ENCODE peak calls at places on chromosomes 2 and 18, in five cellular contexts. X, I, K, E and H are unnamed samples.

GRCh38 chr2:231039821-231040364 is 2.6 kb downstream of the C2orf72 start:
- DNase-seq in X (no peak), I (no peak), K (no peak), E (no peak), H (no peak)

GRCh38 chr18:52288403-52289004 is 51.5 kb upstream of the DCC start:
- DNase-seq in X (no peak), I (no peak), K (no peak), E (peak; percentile 6), H (no peak)

GRCh38 chr2:56589820-56590219 is 406.0 kb downstream of the CCDC85A start:
- DNase-seq in X (no peak), I (no peak), K (peak; percentile 55), E (no peak), H (no peak)

GRCh38 chr2:172551266-172551665 is 4.6 kb upstream of the PDK1 start:
- DNase-seq in X (peak; percentile 46), I (no peak), K (no peak), E (no peak), H (no peak)

GRCh38 chr2:1743396-1744150 is 742 bp downstream of the PXDN start:
- DNase-seq in X (peak; percentile 71), I (no peak), K (peak; percentile 88), E (no peak), H (peak; percentile 5)

GRCh38 chr18:57353940-57354461 is 1.6 kb downstream of the ST8SIA3 start:
- DNase-seq in X (peak; percentile 48), I (no peak), K (peak; percentile 81), E (peak; percentile 45), H (no peak)

GRCh38 chr2:68907923-68908253 is 36.7 kb upstream of the BMP10 start:
- DNase-seq in X (no peak), I (no peak), K (no peak), E (no peak), H (no peak)

GRCh38 chr2:40485319-40485718 is 33.4 kb upstream of the SLC8A1 start:
- DNase-seq in X (no peak), I (no peak), K (no peak), E (no peak), H (no peak)

GRCh38 chr2:223633656-223634055 is 31.5 kb upstream of the SCG2 start:
- DNase-seq in X (no peak), I (no peak), K (no peak), E (no peak), H (no peak)

GRCh38 chr2:98601532-98602132 is 6.7 kb downstream of the COA5 start:
- DNase-seq in X (peak; percentile 44), I (no peak), K (no peak), E (no peak), H (no peak)

GRCh38 chr18:47605093-47605492 is 325.4 kb downstream of the SMAD2 start:
- DNase-seq in X (no peak), I (no peak), K (no peak), E (no peak), H (no peak)

GRCh38 chr2:43759195-43759594 is 14.6 kb upstream of the DYNC2LI1 start:
- DNase-seq in X (peak; percentile 59), I (no peak), K (no peak), E (no peak), H (no peak)

GRCh38 chr2:195813401-195813800 is 156.4 kb downstream of the SLC39A10 start:
- DNase-seq in X (no peak), I (no peak), K (no peak), E (no peak), H (no peak)

GRCh38 chr2:205482399-205483065 is 199.8 kb upstream of the NRP2 start:
- DNase-seq in X (no peak), I (no peak), K (no peak), E (no peak), H (no peak)

GRCh38 chr2:56940054-56940453 is 756.3 kb downstream of the CCDC85A start:
- DNase-seq in X (no peak), I (no peak), K (no peak), E (no peak), H (no peak)

GRCh38 chr2:241833101-241833937 is 24.3 kb downstream of the NEU4 start:
- DNase-seq in X (no peak), I (no peak), K (no peak), E (no peak), H (no peak)

GRCh38 chr18:23143871-23144270 is 8.6 kb downstream of the CABLES1 start:
- DNase-seq in X (no peak), I (no peak), K (peak; percentile 77), E (no peak), H (no peak)

GRCh38 chr2:33316314-33316713 is 160.1 kb upstream of the RASGRP3 start:
- DNase-seq in X (peak; percentile 30), I (no peak), K (no peak), E (no peak), H (no peak)

GRCh38 chr2:230690439-230690838 is 22.2 kb upstream of the CAB39 start:
- DNase-seq in X (no peak), I (no peak), K (no peak), E (no peak), H (no peak)

GRCh38 chr2:10787176-10787968 is 25.2 kb downstream of the PDIA6 start:
- DNase-seq in X (no peak), I (no peak), K (peak; percentile 62), E (peak; percentile 39), H (no peak)

GRCh38 chr2:240302041-240302440 is 133.4 kb upstream of the GPC1 start:
- DNase-seq in X (no peak), I (no peak), K (peak; percentile 21), E (no peak), H (peak; percentile 26)

GRCh38 chr2:223096571-223096970 is 44.6 kb downstream of the KCNE4 start:
- DNase-seq in X (no peak), I (no peak), K (no peak), E (no peak), H (no peak)

GRCh38 chr2:231935207-231935524 is 9.0 kb upstream of the NPPC start:
- DNase-seq in X (no peak), I (no peak), K (peak; percentile 53), E (no peak), H (no peak)

GRCh38 chr18:72895548-72895947 is 27.8 kb upstream of the NETO1 start:
- DNase-seq in X (no peak), I (no peak), K (no peak), E (no peak), H (no peak)

GRCh38 chr2:125979886-125980285 is 676.1 kb upstream of the GYPC start:
- DNase-seq in X (no peak), I (no peak), K (no peak), E (no peak), H (no peak)

GRCh38 chr2:176959614-176960013 is 253.0 kb upstream of the HNRNPA3 start:
- DNase-seq in X (no peak), I (no peak), K (no peak), E (no peak), H (no peak)

GRCh38 chr2:109339519-109339991 is 210.6 kb downstream of the SH3RF3 start:
- DNase-seq in X (peak; percentile 26), I (no peak), K (no peak), E (no peak), H (no peak)

GRCh38 chr2:177242136-177242987 is 22.2 kb downstream of the NFE2L2 start:
- DNase-seq in X (peak; percentile 94), I (no peak), K (no peak), E (peak; percentile 44), H (no peak)

GRCh38 chr2:101546376-101547058 is 71.6 kb upstream of the RFX8 start:
- DNase-seq in X (peak; percentile 6), I (no peak), K (no peak), E (no peak), H (no peak)

GRCh38 chr2:64201086-64201627 is 56.9 kb upstream of the PELI1 start:
- DNase-seq in X (peak; percentile 32), I (no peak), K (no peak), E (no peak), H (no peak)
- H3K4me3 ChIP-seq in X (no peak overlapping the region), I (no peak overlapping the region), K (no peak overlapping the region), E (no peak overlapping the region), H (no peak overlapping the region)

GRCh38 chr18:35477497-35477896 is 20.3 kb downstream of the INO80C start:
- DNase-seq in X (no peak), I (no peak), K (no peak), E (no peak), H (no peak)

GRCh38 chr18:35479911-35480586 is 17.7 kb downstream of the INO80C start:
- DNase-seq in X (no peak), I (no peak), K (no peak), E (no peak), H (no peak)

GRCh38 chr18:35477974-35478373 is 19.8 kb downstream of the INO80C start:
- DNase-seq in X (no peak), I (no peak), K (no peak), E (no peak), H (no peak)

GRCh38 chr18:35481960-35482366 is 15.8 kb downstream of the INO80C start:
- DNase-seq in X (no peak), I (no peak), K (no peak), E (no peak), H (no peak)

DNA sequence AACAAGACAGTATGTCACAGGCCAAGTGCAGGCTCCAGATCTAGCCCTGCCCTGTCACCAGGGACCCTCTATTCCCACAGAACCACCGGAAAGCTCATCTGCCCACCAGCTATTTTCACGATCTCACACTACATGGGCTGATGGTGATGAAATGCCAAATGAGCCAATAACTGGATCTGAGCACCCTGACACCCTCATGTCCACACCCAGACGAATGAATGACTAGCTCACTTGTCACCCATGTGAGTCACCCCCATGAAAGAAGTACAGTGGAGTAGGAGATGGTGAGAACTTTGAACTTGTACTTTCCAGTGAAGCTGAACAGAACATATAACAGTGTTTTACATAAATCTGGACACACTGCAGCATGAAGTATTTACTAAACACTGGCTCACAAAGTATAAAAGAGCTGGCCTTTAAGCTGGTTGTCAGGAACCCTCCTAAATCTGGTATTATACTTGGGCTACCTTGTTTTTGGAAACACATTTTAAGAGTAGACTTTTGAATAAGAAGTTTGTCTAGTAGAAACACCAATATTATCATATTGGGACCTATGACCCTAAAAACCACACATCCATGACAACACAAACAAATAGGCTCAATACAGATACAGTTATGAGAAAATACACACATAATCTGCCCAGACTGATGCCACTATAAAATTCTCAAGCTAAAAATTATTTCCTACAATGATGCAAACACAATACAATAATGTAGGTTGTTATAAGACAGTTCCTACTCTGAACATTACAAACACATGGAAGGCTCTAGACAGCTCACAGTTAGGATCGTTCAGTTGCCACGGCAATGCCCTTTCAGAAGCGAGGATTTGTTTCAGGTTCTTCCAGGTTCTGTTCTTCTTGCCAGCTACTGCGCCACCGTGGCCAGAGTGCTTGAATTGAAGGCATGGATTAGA is 19.0 kb downstream of the INO80C start:
- DNase-seq in X (peak; percentile 66), I (no peak), K (no peak), E (no peak), H (no peak)
- H3K4me3 ChIP-seq in X (peak overlapping the region; percentile 53), I (no peak overlapping the region), K (no peak overlapping the region), E (no peak overlapping the region), H (no peak overlapping the region)

GRCh38 chr2:216057688-216058193 is 23.9 kb downstream of the PECR start:
- DNase-seq in X (peak; percentile 21), I (peak; percentile 71), K (no peak), E (no peak), H (peak; percentile 67)
- H3K4me3 ChIP-seq in X (no peak overlapping the region), I (peak overlapping the region; percentile 49), K (no peak overlapping the region), E (no peak overlapping the region), H (peak overlapping the region; percentile 11)

DNA sequence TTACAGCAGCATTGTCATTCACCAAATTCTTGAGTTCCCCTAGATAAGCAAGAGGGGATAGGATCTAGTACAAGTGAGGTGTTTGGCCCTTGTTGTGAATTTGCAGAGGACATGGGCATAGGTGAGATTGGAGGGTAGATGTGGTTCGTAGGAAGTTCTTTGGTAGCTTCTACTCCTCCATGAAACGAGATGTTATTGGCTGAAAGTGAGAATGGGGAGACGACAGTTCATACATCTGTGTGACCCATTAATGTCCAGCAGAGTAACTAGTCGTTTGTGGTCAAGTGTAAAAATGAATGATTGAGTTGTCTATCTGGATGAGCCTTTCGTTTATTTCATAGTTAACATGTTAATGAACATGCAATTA is 90.4 kb downstream of the UBE2E3 start:
- DNase-seq in X (no peak), I (no peak), K (no peak), E (no peak), H (no peak)
- H3K4me3 ChIP-seq in X (no peak overlapping the region), I (no peak overlapping the region), K (no peak overlapping the region), E (no peak overlapping the region), H (no peak overlapping the region)